ENCODE peak calls at places on chromosomes 16 and 17, in ten cellular contexts. One of them, this sample, is unnamed.

GRCh38 chr16:66650707-66651473 is 45.7 kb downstream of the CMTM4 start:
- DNase-seq in hippocampal formation: peak; percentile 88
- DNase-seq in right cardiac atrium: peak; percentile 85
- DNase-seq in fibroblast of pulmonary artery: peak; percentile 87
- DNase-seq in activated T-cell treated with anti-CD3 and anti-CD28 coated beads, Interleukin-2, amount 50 U/mL, for 72 hours: peak; percentile 87
- DNase-seq in H7: peak; percentile 81
- DNase-seq in Peyer's patch: peak; percentile 91
- DNase-seq in head of caudate nucleus: peak; percentile 86
- DNase-seq in ELR: peak; percentile 85
- DNase-seq in CD8-positive, alpha-beta memory T cell: peak; percentile 63
- DNase-seq in this sample: peak; percentile 45

GRCh38 chr16:56933828-56934598 is 2.1 kb downstream of the HERPUD1 start:
- DNase-seq in head of caudate nucleus: no peak
- DNase-seq in activated T-cell treated with anti-CD3 and anti-CD28 coated beads, Interleukin-2, amount 50 U/mL, for 72 hours: no peak
- DNase-seq in Peyer's patch: no peak
- DNase-seq in right cardiac atrium: no peak
- DNase-seq in fibroblast of pulmonary artery: no peak
- DNase-seq in ELR: no peak
- DNase-seq in hippocampal formation: no peak
- DNase-seq in H7: no peak
- DNase-seq in CD8-positive, alpha-beta memory T cell: no peak
- DNase-seq in this sample: no peak

GRCh38 chr17:57256708-57257112 is 387 bp downstream of the MSI2 start:
- DNase-seq in right cardiac atrium: no peak
- DNase-seq in head of caudate nucleus: peak; percentile 36
- DNase-seq in fibroblast of pulmonary artery: peak; percentile 17
- DNase-seq in activated T-cell treated with anti-CD3 and anti-CD28 coated beads, Interleukin-2, amount 50 U/mL, for 72 hours: no peak
- DNase-seq in ELR: peak; percentile 43
- DNase-seq in Peyer's patch: peak; percentile 58
- DNase-seq in H7: no peak
- DNase-seq in CD8-positive, alpha-beta memory T cell: peak; percentile 40
- DNase-seq in hippocampal formation: no peak
- DNase-seq in this sample: peak; percentile 42

GRCh38 chr16:49524578-49525315 is 151.1 kb downstream of the C16orf78 start:
- DNase-seq in right cardiac atrium: peak; percentile 62
- DNase-seq in hippocampal formation: no peak
- DNase-seq in activated T-cell treated with anti-CD3 and anti-CD28 coated beads, Interleukin-2, amount 50 U/mL, for 72 hours: no peak
- DNase-seq in head of caudate nucleus: no peak
- DNase-seq in ELR: no peak
- DNase-seq in H7: no peak
- DNase-seq in CD8-positive, alpha-beta memory T cell: no peak
- DNase-seq in Peyer's patch: no peak
- DNase-seq in fibroblast of pulmonary artery: no peak
- DNase-seq in this sample: no peak

GRCh38 chr17:77495575-77495974 is 354.8 kb downstream of the SEC14L1 start:
- DNase-seq in ELR: no peak
- DNase-seq in CD8-positive, alpha-beta memory T cell: no peak
- DNase-seq in head of caudate nucleus: no peak
- DNase-seq in Peyer's patch: peak; percentile 47
- DNase-seq in activated T-cell treated with anti-CD3 and anti-CD28 coated beads, Interleukin-2, amount 50 U/mL, for 72 hours: no peak
- DNase-seq in right cardiac atrium: peak; percentile 43
- DNase-seq in H7: no peak
- DNase-seq in hippocampal formation: no peak
- DNase-seq in fibroblast of pulmonary artery: no peak
- DNase-seq in this sample: no peak

GRCh38 chr17:35934760-35935159 is 4.2 kb upstream of the RDM1 start:
- DNase-seq in activated T-cell treated with anti-CD3 and anti-CD28 coated beads, Interleukin-2, amount 50 U/mL, for 72 hours: no peak
- DNase-seq in hippocampal formation: no peak
- DNase-seq in ELR: no peak
- DNase-seq in Peyer's patch: no peak
- DNase-seq in CD8-positive, alpha-beta memory T cell: no peak
- DNase-seq in head of caudate nucleus: no peak
- DNase-seq in fibroblast of pulmonary artery: peak; percentile 36
- DNase-seq in right cardiac atrium: peak; percentile 67
- DNase-seq in H7: no peak
- DNase-seq in this sample: no peak

GRCh38 chr17:8632087-8632486 is 1.6 kb upstream of the MYH10 start:
- DNase-seq in hippocampal formation: no peak
- DNase-seq in H7: peak; percentile 67
- DNase-seq in fibroblast of pulmonary artery: no peak
- DNase-seq in head of caudate nucleus: no peak
- DNase-seq in Peyer's patch: no peak
- DNase-seq in right cardiac atrium: no peak
- DNase-seq in activated T-cell treated with anti-CD3 and anti-CD28 coated beads, Interleukin-2, amount 50 U/mL, for 72 hours: no peak
- DNase-seq in ELR: no peak
- DNase-seq in CD8-positive, alpha-beta memory T cell: no peak
- DNase-seq in this sample: no peak

GRCh38 chr16:2335286-2335895 is 5.1 kb downstream of the ABCA3 start:
- DNase-seq in right cardiac atrium: no peak
- DNase-seq in CD8-positive, alpha-beta memory T cell: no peak
- DNase-seq in Peyer's patch: no peak
- DNase-seq in fibroblast of pulmonary artery: no peak
- DNase-seq in ELR: no peak
- DNase-seq in hippocampal formation: no peak
- DNase-seq in activated T-cell treated with anti-CD3 and anti-CD28 coated beads, Interleukin-2, amount 50 U/mL, for 72 hours: no peak
- DNase-seq in H7: no peak
- DNase-seq in head of caudate nucleus: no peak
- DNase-seq in this sample: no peak

GRCh38 chr17:14407541-14407940 is 106.7 kb downstream of the HS3ST3B1 start:
- DNase-seq in Peyer's patch: no peak
- DNase-seq in CD8-positive, alpha-beta memory T cell: no peak
- DNase-seq in activated T-cell treated with anti-CD3 and anti-CD28 coated beads, Interleukin-2, amount 50 U/mL, for 72 hours: no peak
- DNase-seq in right cardiac atrium: no peak
- DNase-seq in ELR: no peak
- DNase-seq in fibroblast of pulmonary artery: no peak
- DNase-seq in H7: no peak
- DNase-seq in head of caudate nucleus: no peak
- DNase-seq in hippocampal formation: no peak
- DNase-seq in this sample: no peak

GRCh38 chr17:36947922-36948716 is 635 bp upstream of the AATF start:
- DNase-seq in Peyer's patch: no peak
- DNase-seq in hippocampal formation: no peak
- DNase-seq in CD8-positive, alpha-beta memory T cell: no peak
- DNase-seq in activated T-cell treated with anti-CD3 and anti-CD28 coated beads, Interleukin-2, amount 50 U/mL, for 72 hours: no peak
- DNase-seq in fibroblast of pulmonary artery: no peak
- DNase-seq in H7: no peak
- DNase-seq in head of caudate nucleus: no peak
- DNase-seq in ELR: no peak
- DNase-seq in right cardiac atrium: no peak
- DNase-seq in this sample: no peak

GRCh38 chr17:13864551-13864950 is 204.8 kb upstream of the COX10 start:
- DNase-seq in hippocampal formation: no peak
- DNase-seq in right cardiac atrium: no peak
- DNase-seq in H7: no peak
- DNase-seq in Peyer's patch: no peak
- DNase-seq in ELR: peak; percentile 48
- DNase-seq in head of caudate nucleus: no peak
- DNase-seq in CD8-positive, alpha-beta memory T cell: no peak
- DNase-seq in fibroblast of pulmonary artery: peak; percentile 45
- DNase-seq in activated T-cell treated with anti-CD3 and anti-CD28 coated beads, Interleukin-2, amount 50 U/mL, for 72 hours: no peak
- DNase-seq in this sample: no peak